ENCODE peak calls at places on chromosomes 2 and 18, in seven cellular contexts. Z is IMR-90, O is GM23248, K is HCT116, D is mesendoderm, W is neuronal stem cell, L is SK-N-SH. J is an unnamed sample.

GRCh38 chr2:29082804-29083495 is 8.6 kb upstream of the PCARE start:
- DNase-seq in D (no peak), W (no peak), L (no peak), O (no peak), K (no peak), Z (no peak), J (no peak)

GRCh38 chr2:73232471-73233153 is 427 bp downstream of the PRADC1 start:
- DNase-seq in Z (no peak), D (no peak), O (peak; percentile 32), K (no peak), L (peak; percentile 48), W (no peak), J (peak; percentile 54)

GRCh38 chr2:196176142-196176738 is 4.9 kb upstream of the STK17B start:
- DNase-seq in K (no peak), W (no peak), O (no peak), Z (no peak), D (no peak), L (no peak), J (no peak)

GRCh38 chr2:178514664-178515063 is 34.4 kb downstream of the PLEKHA3 start:
- DNase-seq in D (no peak), O (peak; percentile 80), K (no peak), W (no peak), L (no peak), Z (peak; percentile 80), J (no peak)

GRCh38 chr2:237552911-237553310 is 13.5 kb upstream of the PRLH start:
- DNase-seq in Z (no peak), W (no peak), K (no peak), D (no peak), O (no peak), L (no peak), J (no peak)

GRCh38 chr2:158498749-158499136 is 42.0 kb downstream of the PKP4 start:
- DNase-seq in K (no peak), O (no peak), D (no peak), L (no peak), W (no peak), Z (no peak), J (no peak)

GRCh38 chr2:30733829-30734520 is 73.3 kb downstream of the CAPN13 start:
- DNase-seq in K (no peak), Z (no peak), W (no peak), D (no peak), L (peak; percentile 74), O (no peak), J (peak; percentile 17)

GRCh38 chr2:16055848-16056580 is 115.7 kb downstream of the MYCN start:
- DNase-seq in L (no peak), O (no peak), W (no peak), D (no peak), Z (no peak), K (no peak), J (no peak)

GRCh38 chr18:44729631-44730101 is 49.0 kb downstream of the SETBP1 start:
- DNase-seq in Z (peak; percentile 79), D (peak; percentile 90), W (no peak), L (no peak), K (no peak), O (peak; percentile 95), J (peak; percentile 75)

GRCh38 chr2:217821536-217822147 is 181.2 kb downstream of the TNS1 start:
- DNase-seq in O (no peak), K (no peak), L (no peak), D (no peak), W (no peak), Z (no peak), J (no peak)

GRCh38 chr18:41268271-41268670 is 686.8 kb upstream of the PIK3C3 start:
- DNase-seq in W (no peak), L (no peak), O (no peak), D (no peak), K (no peak), Z (no peak), J (no peak)

GRCh38 chr2:241040811-241041334 is 42.5 kb downstream of the SNED1 start:
- DNase-seq in D (no peak), L (no peak), K (no peak), Z (no peak), O (no peak), W (no peak), J (no peak)

GRCh38 chr2:178478102-178478441 is 328 bp downstream of the FKBP7 start:
- DNase-seq in O (peak; percentile 68), D (no peak), L (no peak), Z (peak; percentile 31), W (no peak), K (no peak), J (no peak)

GRCh38 chr2:100650151-100650550 is 87.4 kb downstream of the PDCL3 start:
- DNase-seq in K (no peak), L (no peak), D (no peak), O (no peak), W (no peak), Z (no peak), J (no peak)

GRCh38 chr2:138713509-138713908 is 66.7 kb downstream of the NXPH2 start:
- DNase-seq in D (no peak), L (no peak), O (no peak), Z (no peak), K (no peak), W (no peak), J (no peak)

GRCh38 chr18:9708057-9708881 is at the start of gene RAB31:
- DNase-seq in K (no peak), O (peak; percentile 94), D (peak; percentile 79), L (peak; percentile 88), W (peak; percentile 43), Z (peak; percentile 72), J (peak; percentile 84)

GRCh38 chr2:16613475-16613874 is 52.2 kb downstream of the CYRIA start:
- DNase-seq in L (peak; percentile 66), O (peak; percentile 23), W (no peak), K (no peak), D (peak; percentile 33), Z (no peak), J (no peak)

GRCh38 chr2:64988420-64989125 is 626 bp upstream of the SLC1A4 start:
- DNase-seq in K (peak; percentile 19), D (peak; percentile 72), L (peak; percentile 90), Z (peak; percentile 89), W (peak; percentile 55), O (peak; percentile 94), J (peak; percentile 82)

GRCh38 chr2:43019536-43020183 is 206.7 kb downstream of the ZFP36L2 start:
- DNase-seq in Z (no peak), W (no peak), O (no peak), L (no peak), K (no peak), D (no peak), J (peak; percentile 19)

GRCh38 chr2:55871637-55872036 is 51.9 kb downstream of the EFEMP1 start:
- DNase-seq in L (no peak), D (no peak), O (no peak), W (no peak), K (no peak), Z (no peak), J (no peak)

GRCh38 chr2:7950035-7950612 is 731.7 kb upstream of the ID2 start:
- DNase-seq in D (no peak), O (peak; percentile 80), K (no peak), W (no peak), Z (no peak), L (no peak), J (no peak)

GRCh38 chr18:4157339-4157738 is 297.8 kb downstream of the DLGAP1 start:
- DNase-seq in K (no peak), O (no peak), Z (no peak), W (peak; percentile 8), L (no peak), D (peak; percentile 8), J (no peak)

GRCh38 chr2:231613054-231613654 is 20.5 kb downstream of the TEX44 start:
- DNase-seq in D (no peak), W (no peak), Z (no peak), K (no peak), O (peak; percentile 47), L (no peak), J (no peak)
- H3K27ac ChIP-seq in D (peak overlapping the region; percentile 95), W (peak overlapping the region; percentile 100), Z (peak overlapping the region; percentile 69), K (peak overlapping the region; percentile 99), O (peak overlapping the region; percentile 100), L (no peak overlapping the region), J (peak overlapping the region; percentile 98)

GRCh38 chr2:20149703-20150030 is 75.3 kb downstream of the SDC1 start:
- DNase-seq in O (no peak), D (no peak), K (no peak), W (no peak), L (no peak), Z (no peak), J (peak; percentile 36)

GRCh38 chr2:20147351-20147750 is 77.6 kb downstream of the SDC1 start:
- DNase-seq in W (no peak), D (no peak), O (no peak), Z (no peak), L (no peak), K (no peak), J (no peak)

GRCh38 chr2:20150110-20150706 is 74.7 kb downstream of the SDC1 start:
- DNase-seq in K (no peak), Z (no peak), L (no peak), W (no peak), O (no peak), D (no peak), J (peak; percentile 21)

GRCh38 chr2:20148411-20148810 is 76.5 kb downstream of the SDC1 start:
- DNase-seq in Z (no peak), D (no peak), O (peak; percentile 34), L (no peak), W (no peak), K (no peak), J (no peak)

DNA sequence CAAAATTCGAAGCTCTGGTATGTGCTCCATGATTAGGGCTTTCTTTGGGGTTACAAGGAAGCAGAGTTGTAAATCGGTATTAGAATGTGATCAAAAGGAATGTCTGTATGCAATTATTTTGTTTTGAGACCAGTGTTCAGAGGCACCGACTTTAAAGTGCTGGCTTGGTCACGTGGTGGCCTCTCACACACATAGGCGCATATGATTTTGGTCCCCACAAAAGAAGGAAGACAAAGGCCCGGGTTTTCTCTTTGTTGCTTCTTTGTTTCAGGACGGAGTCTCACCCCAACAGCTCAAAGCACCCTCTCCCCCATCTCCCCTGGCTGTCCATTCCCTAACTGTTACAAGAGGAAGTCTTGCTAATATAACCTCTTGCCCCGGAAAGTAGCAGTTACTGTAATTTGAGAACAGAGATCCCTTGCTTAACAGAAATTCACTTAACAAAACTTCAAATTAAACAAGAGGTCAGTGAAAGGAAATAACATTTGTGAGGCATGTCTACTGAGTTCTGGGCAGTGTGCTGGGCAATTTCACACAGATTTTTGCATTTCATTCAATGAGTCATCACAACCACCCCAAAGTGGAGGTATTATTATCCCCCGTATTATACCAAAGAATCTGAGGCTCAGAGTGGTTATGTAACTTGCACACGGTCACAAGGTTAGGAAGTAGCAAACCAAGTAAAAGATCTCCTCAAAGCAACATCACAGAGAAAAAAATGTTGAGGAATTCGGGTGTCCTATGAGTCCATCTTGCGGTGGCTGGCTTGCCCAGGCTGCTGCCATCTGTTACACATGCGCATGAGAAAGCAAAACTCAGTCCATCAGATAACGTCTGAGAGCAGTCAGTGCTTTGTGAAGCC is 75.9 kb downstream of the SDC1 start:
- DNase-seq in L (no peak), Z (peak; percentile 89), D (no peak), O (peak; percentile 74), K (no peak), W (peak; percentile 32), J (no peak)
- H3K9ac ChIP-seq in L (peak overlapping the region; percentile 12), Z (no peak overlapping the region), D (no peak overlapping the region), O (peak overlapping the region; percentile 33), K (no peak overlapping the region), W (no peak overlapping the region), J (no peak overlapping the region)

GRCh38 chr2:197292614-197293013 is 18.0 kb downstream of the ANKRD44 start:
- DNase-seq in L (no peak), D (no peak), K (no peak), O (no peak), W (no peak), Z (no peak), J (no peak)
- H3K27ac ChIP-seq in L (no peak overlapping the region), D (no peak overlapping the region), K (no peak overlapping the region), O (no peak overlapping the region), W (no peak overlapping the region), Z (no peak overlapping the region), J (no peak overlapping the region)

GRCh38 chr2:234954551-234954992 is 2.8 kb downstream of the SH3BP4 start:
- DNase-seq in O (peak; percentile 68), Z (peak; percentile 64), W (no peak), L (no peak), D (peak; percentile 48), K (no peak), J (peak; percentile 55)
- H3K9ac ChIP-seq in O (peak overlapping the region; percentile 96), Z (peak overlapping the region; percentile 72), W (no peak overlapping the region), L (peak overlapping the region; percentile 94), D (peak overlapping the region; percentile 89), K (no peak overlapping the region), J (peak overlapping the region; percentile 74)